ENCODE peak calls at places on chromosomes 16 and 17, in six cellular contexts. D, N, B, I, Y and G are unnamed samples.

GRCh38 chr17:74619077-74619673 is 4.4 kb downstream of the CD300E start:
- DNase-seq in Y (no peak), I (peak), N (no peak), B (peak), D (no peak), G (no peak)

GRCh38 chr16:57061084-57061905 is 31.1 kb upstream of the CPNE2 start:
- DNase-seq in N (peak), Y (peak), D (peak), I (peak), B (peak), G (peak)

GRCh38 chr16:82082543-82083244 is 47.6 kb downstream of the HSD17B2 start:
- DNase-seq in Y (no peak), I (no peak), N (peak), B (peak), D (no peak), G (no peak)

GRCh38 chr17:58383892-58384462 is 32.0 kb upstream of the SUPT4H1 start:
- DNase-seq in B (no peak), D (peak), N (no peak), Y (no peak), I (no peak), G (no peak)

GRCh38 chr17:36463916-36464764 is 22.3 kb upstream of the ZNHIT3 start:
- DNase-seq in Y (peak), D (peak), I (no peak), B (peak), N (peak), G (no peak)

GRCh38 chr17:6639014-6639650 is 1.4 kb downstream of the KIAA0753 start:
- DNase-seq in N (no peak), Y (no peak), I (no peak), D (no peak), B (no peak), G (no peak)

GRCh38 chr16:12100124-12100647 is 123.7 kb downstream of the SNX29 start:
- DNase-seq in B (no peak), N (no peak), I (no peak), Y (no peak), D (no peak), G (no peak)

GRCh38 chr17:50213026-50214015 is 11.9 kb upstream of the COL1A1 start:
- DNase-seq in Y (peak), D (no peak), N (peak), B (peak), I (peak), G (no peak)

GRCh38 chr17:52938623-52939230 is 780.2 kb upstream of the CA10 start:
- DNase-seq in B (no peak), I (no peak), N (no peak), D (no peak), Y (no peak), G (no peak)

GRCh38 chr16:87613961-87614360 is 11.7 kb downstream of the JPH3 start:
- DNase-seq in B (no peak), N (no peak), D (no peak), I (no peak), Y (no peak), G (no peak)

GRCh38 chr16:19488213-19488640 is 33.7 kb downstream of the GDE1 start:
- DNase-seq in Y (no peak), N (no peak), B (no peak), I (no peak), D (peak), G (peak)

GRCh38 chr16:65829076-65829475 is 537.4 kb upstream of the CDH5 start:
- DNase-seq in B (no peak), I (no peak), N (no peak), D (no peak), Y (no peak), G (no peak)

GRCh38 chr16:47965439-47965838 is 190.4 kb downstream of the ABCC12 start:
- DNase-seq in I (no peak), B (no peak), N (no peak), D (no peak), Y (no peak), G (no peak)

GRCh38 chr16:57846078-57846697 is 43.9 kb upstream of the KIFC3 start:
- DNase-seq in B (no peak), D (no peak), N (no peak), Y (peak), I (no peak), G (no peak)